ENCODE peak calls at places on chromosomes 7 and 10, in six cellular contexts. One of them, this sample, is unnamed.

GRCh38 chr7:152336754-152337368 is 98.9 kb downstream of the KMT2C start:
- DNase-seq in OCI-LY7: peak
- DNase-seq in MM.1S: peak
- DNase-seq in HCT116: peak
- DNase-seq in SK-N-SH: peak
- DNase-seq in GM23338: peak
- DNase-seq in this sample: peak

GRCh38 chr7:117202511-117202910 is 120.3 kb downstream of the WNT2 start:
- DNase-seq in GM23338: no peak
- DNase-seq in OCI-LY7: no peak
- DNase-seq in MM.1S: no peak
- DNase-seq in SK-N-SH: no peak
- DNase-seq in HCT116: no peak
- DNase-seq in this sample: peak

GRCh38 chr10:100143756-100144155 is 42.1 kb downstream of the ERLIN1 start:
- DNase-seq in OCI-LY7: no peak
- DNase-seq in SK-N-SH: no peak
- DNase-seq in HCT116: no peak
- DNase-seq in MM.1S: no peak
- DNase-seq in GM23338: no peak
- DNase-seq in this sample: no peak

GRCh38 chr10:59622320-59622901 is 87.2 kb downstream of the SLC16A9 start:
- DNase-seq in GM23338: peak
- DNase-seq in OCI-LY7: peak
- DNase-seq in SK-N-SH: peak
- DNase-seq in MM.1S: peak
- DNase-seq in HCT116: peak
- DNase-seq in this sample: peak

GRCh38 chr7:69651101-69651590 is 52.9 kb downstream of the AUTS2 start:
- DNase-seq in SK-N-SH: no peak
- DNase-seq in GM23338: no peak
- DNase-seq in OCI-LY7: no peak
- DNase-seq in HCT116: no peak
- DNase-seq in MM.1S: no peak
- DNase-seq in this sample: no peak

GRCh38 chr10:132770061-132771021 is 15.6 kb downstream of the NKX6-2 start:
- DNase-seq in OCI-LY7: no peak
- DNase-seq in HCT116: no peak
- DNase-seq in GM23338: no peak
- DNase-seq in MM.1S: no peak
- DNase-seq in SK-N-SH: no peak
- DNase-seq in this sample: no peak

GRCh38 chr7:140649566-140650205 is 9.1 kb upstream of the DENND2A start:
- DNase-seq in MM.1S: no peak
- DNase-seq in GM23338: no peak
- DNase-seq in OCI-LY7: no peak
- DNase-seq in SK-N-SH: no peak
- DNase-seq in HCT116: no peak
- DNase-seq in this sample: peak

GRCh38 chr10:24891823-24892222 is 60.6 kb downstream of the PRTFDC1 start:
- DNase-seq in GM23338: no peak
- DNase-seq in MM.1S: no peak
- DNase-seq in SK-N-SH: peak
- DNase-seq in OCI-LY7: no peak
- DNase-seq in HCT116: peak
- DNase-seq in this sample: peak

GRCh38 chr7:155584261-155584660 is 37.9 kb upstream of the CNPY1 start:
- DNase-seq in SK-N-SH: no peak
- DNase-seq in MM.1S: no peak
- DNase-seq in GM23338: no peak
- DNase-seq in OCI-LY7: no peak
- DNase-seq in HCT116: no peak
- DNase-seq in this sample: no peak

GRCh38 chr7:80876894-80877414 is 41.9 kb downstream of the SEMA3C start:
- DNase-seq in GM23338: no peak
- DNase-seq in HCT116: peak
- DNase-seq in SK-N-SH: peak
- DNase-seq in OCI-LY7: no peak
- DNase-seq in MM.1S: no peak
- DNase-seq in this sample: peak

GRCh38 chr10:5975641-5976473 is 1.5 kb downstream of the IL15RA start:
- DNase-seq in HCT116: no peak
- DNase-seq in MM.1S: peak
- DNase-seq in SK-N-SH: no peak
- DNase-seq in OCI-LY7: peak
- DNase-seq in GM23338: no peak
- DNase-seq in this sample: no peak

GRCh38 chr10:15344256-15344875 is 26.7 kb downstream of the FAM171A1 start:
- DNase-seq in HCT116: no peak
- DNase-seq in GM23338: no peak
- DNase-seq in OCI-LY7: no peak
- DNase-seq in SK-N-SH: no peak
- DNase-seq in MM.1S: no peak
- DNase-seq in this sample: no peak

GRCh38 chr10:124743188-124744046 is 761 bp downstream of the FAM53B start:
- DNase-seq in MM.1S: peak
- DNase-seq in SK-N-SH: peak
- DNase-seq in OCI-LY7: peak
- DNase-seq in HCT116: no peak
- DNase-seq in GM23338: peak
- DNase-seq in this sample: peak

GRCh38 chr7:99365318-99366141 is 9.0 kb upstream of the ARPC1B start:
- DNase-seq in HCT116: no peak
- DNase-seq in GM23338: peak
- DNase-seq in MM.1S: peak
- DNase-seq in SK-N-SH: peak
- DNase-seq in OCI-LY7: peak
- DNase-seq in this sample: peak

GRCh38 chr7:54839538-54840213 is 80.7 kb upstream of the SEC61G start:
- DNase-seq in SK-N-SH: peak
- DNase-seq in HCT116: peak
- DNase-seq in MM.1S: no peak
- DNase-seq in GM23338: peak
- DNase-seq in OCI-LY7: no peak
- DNase-seq in this sample: peak

GRCh38 chr10:15460661-15461060 is 89.6 kb upstream of the FAM171A1 start:
- DNase-seq in HCT116: no peak
- DNase-seq in OCI-LY7: no peak
- DNase-seq in GM23338: no peak
- DNase-seq in SK-N-SH: no peak
- DNase-seq in MM.1S: no peak
- DNase-seq in this sample: no peak

GRCh38 chr7:90599038-90599437 is 2.9 kb downstream of the CDK14 start:
- DNase-seq in HCT116: no peak
- DNase-seq in SK-N-SH: no peak
- DNase-seq in MM.1S: no peak
- DNase-seq in GM23338: no peak
- DNase-seq in OCI-LY7: no peak
- DNase-seq in this sample: no peak

GRCh38 chr7:133315332-133316040 is 62.6 kb downstream of the EXOC4 start:
- DNase-seq in HCT116: no peak
- DNase-seq in SK-N-SH: no peak
- DNase-seq in OCI-LY7: no peak
- DNase-seq in GM23338: no peak
- DNase-seq in MM.1S: no peak
- DNase-seq in this sample: no peak

GRCh38 chr10:79241990-79242619 is 105.2 kb upstream of the PPIF start:
- DNase-seq in HCT116: no peak
- DNase-seq in SK-N-SH: peak
- DNase-seq in MM.1S: peak
- DNase-seq in OCI-LY7: peak
- DNase-seq in GM23338: peak
- DNase-seq in this sample: peak

GRCh38 chr10:14578060-14578952 is 196.4 kb downstream of the FAM107B start:
- DNase-seq in GM23338: peak
- DNase-seq in SK-N-SH: no peak
- DNase-seq in OCI-LY7: no peak
- DNase-seq in HCT116: no peak
- DNase-seq in MM.1S: no peak
- DNase-seq in this sample: peak

GRCh38 chr7:151785681-151785965 is 91.3 kb downstream of the PRKAG2 start:
- DNase-seq in MM.1S: no peak
- DNase-seq in HCT116: no peak
- DNase-seq in GM23338: no peak
- DNase-seq in SK-N-SH: no peak
- DNase-seq in OCI-LY7: no peak
- DNase-seq in this sample: no peak

GRCh38 chr10:8404721-8405120 is 350.2 kb downstream of the GATA3 start:
- DNase-seq in OCI-LY7: no peak
- DNase-seq in SK-N-SH: no peak
- DNase-seq in MM.1S: peak
- DNase-seq in HCT116: no peak
- DNase-seq in GM23338: no peak
- DNase-seq in this sample: peak

GRCh38 chr10:121497513-121497912 is 100.7 kb downstream of the FGFR2 start:
- DNase-seq in GM23338: no peak
- DNase-seq in OCI-LY7: no peak
- DNase-seq in SK-N-SH: peak
- DNase-seq in HCT116: no peak
- DNase-seq in MM.1S: no peak
- DNase-seq in this sample: no peak

GRCh38 chr10:92309273-92309672 is 18.3 kb downstream of the MARCHF5 start:
- DNase-seq in HCT116: no peak
- DNase-seq in OCI-LY7: no peak
- DNase-seq in GM23338: no peak
- DNase-seq in MM.1S: no peak
- DNase-seq in SK-N-SH: no peak
- DNase-seq in this sample: no peak

GRCh38 chr10:124740374-124741280 is 3.6 kb downstream of the FAM53B start:
- DNase-seq in MM.1S: no peak
- DNase-seq in SK-N-SH: no peak
- DNase-seq in HCT116: no peak
- DNase-seq in OCI-LY7: peak
- DNase-seq in GM23338: peak
- DNase-seq in this sample: peak

GRCh38 chr10:31272841-31273240 is 46.2 kb upstream of the ZEB1 start:
- DNase-seq in SK-N-SH: no peak
- DNase-seq in MM.1S: no peak
- DNase-seq in OCI-LY7: no peak
- DNase-seq in GM23338: no peak
- DNase-seq in HCT116: no peak
- DNase-seq in this sample: no peak

GRCh38 chr7:79245623-79246249 is 207.7 kb downstream of the MAGI2 start:
- DNase-seq in MM.1S: no peak
- DNase-seq in GM23338: peak
- DNase-seq in HCT116: no peak
- DNase-seq in SK-N-SH: no peak
- DNase-seq in OCI-LY7: no peak
- DNase-seq in this sample: peak
- TF ChIP-seq CTCF in MM.1S: no peak
- TF ChIP-seq CTCF in GM23338: peak
- TF ChIP-seq CTCF in HCT116: no peak
- TF ChIP-seq CTCF in SK-N-SH: no peak
- TF ChIP-seq CTCF in OCI-LY7: peak
- TF ChIP-seq CTCF in this sample: peak

DNA sequence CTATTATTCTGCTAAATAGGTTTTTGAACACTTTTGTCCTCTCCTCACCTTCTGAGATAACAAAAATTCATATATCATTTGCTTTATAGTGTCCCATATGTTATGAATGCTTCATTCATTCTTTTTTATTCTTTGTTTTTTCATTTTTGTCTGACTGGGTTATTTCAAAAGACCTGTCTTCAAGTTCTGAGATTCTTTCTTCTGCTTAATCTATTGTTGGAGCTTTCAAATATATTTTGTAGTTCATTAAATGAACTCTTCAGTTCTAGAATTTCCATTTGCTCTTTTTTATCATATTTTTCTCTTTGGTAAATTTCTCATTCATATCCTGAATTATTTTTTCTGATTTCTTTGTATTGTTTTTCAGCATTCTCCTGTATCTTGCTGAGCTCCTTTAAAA is 53.1 kb upstream of the SCIN start:
- DNase-seq in HCT116: no peak
- DNase-seq in MM.1S: no peak
- DNase-seq in SK-N-SH: no peak
- DNase-seq in GM23338: no peak
- DNase-seq in OCI-LY7: no peak
- DNase-seq in this sample: no peak
- TF ChIP-seq EZH2phosphoT487 in HCT116: no peak
- TF ChIP-seq EZH2phosphoT487 in MM.1S: no peak
- TF ChIP-seq EZH2phosphoT487 in SK-N-SH: no peak
- TF ChIP-seq EZH2phosphoT487 in GM23338: no peak
- TF ChIP-seq EZH2phosphoT487 in OCI-LY7: no peak
- TF ChIP-seq EZH2phosphoT487 in this sample: no peak

GRCh38 chr7:135509839-135510602 is at the start of gene CNOT4:
- DNase-seq in MM.1S: peak
- DNase-seq in SK-N-SH: peak
- DNase-seq in GM23338: peak
- DNase-seq in OCI-LY7: peak
- DNase-seq in HCT116: peak
- DNase-seq in this sample: peak
- TF ChIP-seq CTCF in MM.1S: no peak
- TF ChIP-seq CTCF in SK-N-SH: no peak
- TF ChIP-seq CTCF in GM23338: no peak
- TF ChIP-seq CTCF in OCI-LY7: no peak
- TF ChIP-seq CTCF in HCT116: no peak
- TF ChIP-seq CTCF in this sample: no peak

GRCh38 chr7:29249860-29250259 is 55.3 kb downstream of the CHN2 start:
- DNase-seq in OCI-LY7: no peak
- DNase-seq in HCT116: no peak
- DNase-seq in SK-N-SH: no peak
- DNase-seq in MM.1S: no peak
- DNase-seq in GM23338: no peak
- DNase-seq in this sample: no peak

GRCh38 chr7:29247232-29247961 is 52.8 kb downstream of the CHN2 start:
- DNase-seq in MM.1S: no peak
- DNase-seq in OCI-LY7: no peak
- DNase-seq in HCT116: no peak
- DNase-seq in SK-N-SH: no peak
- DNase-seq in GM23338: no peak
- DNase-seq in this sample: no peak

GRCh38 chr7:29249383-29249750 is 54.8 kb downstream of the CHN2 start:
- DNase-seq in SK-N-SH: no peak
- DNase-seq in MM.1S: no peak
- DNase-seq in OCI-LY7: no peak
- DNase-seq in GM23338: no peak
- DNase-seq in HCT116: no peak
- DNase-seq in this sample: no peak

GRCh38 chr7:29247962-29248236 is 53.3 kb downstream of the CHN2 start:
- DNase-seq in GM23338: no peak
- DNase-seq in SK-N-SH: no peak
- DNase-seq in MM.1S: no peak
- DNase-seq in OCI-LY7: no peak
- DNase-seq in HCT116: no peak
- DNase-seq in this sample: no peak

GRCh38 chr7:29248713-29249382 is 54.3 kb downstream of the CHN2 start:
- DNase-seq in GM23338: no peak
- DNase-seq in MM.1S: no peak
- DNase-seq in HCT116: no peak
- DNase-seq in OCI-LY7: no peak
- DNase-seq in SK-N-SH: no peak
- DNase-seq in this sample: no peak
- TF ChIP-seq EZH2phosphoT487 in GM23338: no peak
- TF ChIP-seq EZH2phosphoT487 in MM.1S: no peak
- TF ChIP-seq EZH2phosphoT487 in HCT116: no peak
- TF ChIP-seq EZH2phosphoT487 in OCI-LY7: no peak
- TF ChIP-seq EZH2phosphoT487 in SK-N-SH: no peak
- TF ChIP-seq EZH2phosphoT487 in this sample: no peak

GRCh38 chr10:113922787-113923570 is 68.5 kb downstream of the NHLRC2 start:
- DNase-seq in MM.1S: no peak
- DNase-seq in SK-N-SH: no peak
- DNase-seq in HCT116: no peak
- DNase-seq in GM23338: peak
- DNase-seq in OCI-LY7: peak
- DNase-seq in this sample: no peak
- TF ChIP-seq CTCF in MM.1S: no peak
- TF ChIP-seq CTCF in SK-N-SH: no peak
- TF ChIP-seq CTCF in HCT116: peak
- TF ChIP-seq CTCF in GM23338: peak
- TF ChIP-seq CTCF in OCI-LY7: peak
- TF ChIP-seq CTCF in this sample: peak

GRCh38 chr10:113303747-113304146 is 249.1 kb upstream of the HABP2 start:
- DNase-seq in HCT116: no peak
- DNase-seq in OCI-LY7: no peak
- DNase-seq in MM.1S: no peak
- DNase-seq in GM23338: no peak
- DNase-seq in SK-N-SH: no peak
- DNase-seq in this sample: peak
- TF ChIP-seq EZH2phosphoT487 in HCT116: no peak
- TF ChIP-seq EZH2phosphoT487 in OCI-LY7: no peak
- TF ChIP-seq EZH2phosphoT487 in MM.1S: no peak
- TF ChIP-seq EZH2phosphoT487 in GM23338: no peak
- TF ChIP-seq EZH2phosphoT487 in SK-N-SH: no peak
- TF ChIP-seq EZH2phosphoT487 in this sample: no peak

This sample was measured in PC-3.